ENCODE peak calls at places on chromosomes 4 and X, in seven cellular contexts. Y, G, F, P, H, D and I are unnamed samples.
A peak's percentile ranks its signal among the peaks of the same experiment; 100 is the strongest.

GRCh38 chr4:73917081-73917501 is 47.9 kb downstream of the CXCL1 start:
- DNase-seq in Y (no peak), G (peak; percentile 79), F (no peak), P (peak; percentile 19), H (no peak), D (no peak), I (no peak)

GRCh38 chr4:8281519-8282133 is 12.1 kb downstream of the HTRA3 start:
- DNase-seq in Y (peak; percentile 42), G (peak; percentile 75), F (no peak), P (no peak), H (no peak), D (no peak), I (peak; percentile 45)

GRCh38 chrX:50456712-50457484 is 13.7 kb downstream of the DGKK start:
- DNase-seq in Y (no peak), G (no peak), F (no peak), P (no peak), H (no peak), D (no peak), I (no peak)

GRCh38 chr4:33831667-33832066 is 2412.6 kb downstream of the ARAP2 start:
- DNase-seq in Y (no peak), G (peak; percentile 13), F (no peak), P (no peak), H (no peak), D (no peak), I (no peak)

GRCh38 chrX:132207996-132208395 is 11.3 kb downstream of the RAP2C start:
- DNase-seq in Y (no peak), G (no peak), F (no peak), P (no peak), H (no peak), D (no peak), I (no peak)

GRCh38 chrX:139692908-139693307 is 15.1 kb downstream of the MCF2 start:
- DNase-seq in Y (no peak), G (no peak), F (no peak), P (no peak), H (no peak), D (no peak), I (no peak)

GRCh38 chr4:73028621-73029020 is 40.9 kb downstream of the COX18 start:
- DNase-seq in Y (no peak), G (no peak), F (no peak), P (no peak), H (no peak), D (no peak), I (no peak)

GRCh38 chr4:41009411-41009810 is 204.9 kb downstream of the APBB2 start:
- DNase-seq in Y (no peak), G (peak; percentile 41), F (no peak), P (no peak), H (no peak), D (no peak), I (no peak)

GRCh38 chrX:252421-253291 is 28.5 kb upstream of the PLCXD1 start:
- DNase-seq in Y (no peak), G (no peak), F (no peak), P (no peak), H (no peak), D (no peak), I (no peak)

GRCh38 chr4:101201421-101201820 is 145.9 kb downstream of the PPP3CA start:
- DNase-seq in Y (no peak), G (no peak), F (no peak), P (no peak), H (no peak), D (no peak), I (no peak)